ENCODE peak calls at places on chromosome 2, in six cellular contexts. W is chondrocyte; Q is smooth muscle cell of the brain vasculature; L is hippocampal formation; R is T-helper 2 cell treated with Interferon-gamma antibody and Interleukin-4, amounts not matched to agents 5 μg/mL and 100 μg/mL, for 36 hours; U is amniotic stem cell. E is an unnamed sample.

GRCh38 chr2:10126627-10127026 is 4.1 kb downstream of the RRM2 start:
- DNase-seq in U (no peak), W (no peak), L (no peak), R (no peak), Q (no peak), E (peak)

GRCh38 chr2:219247678-219248642 is 2.7 kb downstream of the STK16 start:
- DNase-seq in U (no peak), L (no peak), W (no peak), Q (no peak), R (peak), E (peak)

GRCh38 chr2:46487667-46488333 is 8.4 kb downstream of the TMEM247 start:
- DNase-seq in R (no peak), L (no peak), W (no peak), Q (no peak), U (peak), E (no peak)

GRCh38 chr2:147525724-147526489 is 318.9 kb upstream of the ACVR2A start:
- DNase-seq in R (no peak), Q (no peak), W (no peak), L (no peak), U (no peak), E (no peak)

GRCh38 chr2:121081701-121082100 is 203.3 kb downstream of the TFCP2L1 start:
- DNase-seq in W (no peak), U (no peak), L (no peak), Q (no peak), R (no peak), E (no peak)

GRCh38 chr2:174797792-174798276 is 33.6 kb upstream of the CHRNA1 start:
- DNase-seq in R (no peak), Q (no peak), L (no peak), U (no peak), W (no peak), E (no peak)

GRCh38 chr2:69946351-69947077 is 14.9 kb downstream of the ASPRV1 start:
- DNase-seq in R (peak), L (no peak), W (no peak), Q (no peak), U (no peak), E (no peak)

GRCh38 chr2:229273384-229274338 is 2.6 kb upstream of the PID1 start:
- DNase-seq in W (no peak), U (peak), Q (peak), R (no peak), L (peak), E (no peak)